ENCODE peak calls at places on chromosomes 6 and 20, in six cellular contexts. P is endothelial cell; L is iPS DF 6.9; T is non-pigmented ciliary epithelial cell; A is activated CD4-positive, alpha-beta T cell treated with anti-CD3 and anti-CD28 coated beads, Interleukin-2, amount 50 U/mL, for 1 hour; S is brain microvascular endothelial cell. V is an unnamed sample.

GRCh38 chr20:33826270-33826897 is 15.2 kb downstream of the CHMP4B start:
- DNase-seq in P (no peak), L (peak), T (no peak), A (no peak), S (no peak), V (peak)

GRCh38 chr20:61280217-61280980 is 28.3 kb downstream of the CDH4 start:
- DNase-seq in P (no peak), L (no peak), T (no peak), A (no peak), S (no peak), V (no peak)

GRCh38 chr6:1129141-1129540 is 182.8 kb upstream of the FOXQ1 start:
- DNase-seq in P (no peak), L (no peak), T (no peak), A (no peak), S (no peak), V (no peak)

GRCh38 chr6:84801250-84801649 is 36.9 kb upstream of the TBX18 start:
- DNase-seq in P (no peak), L (no peak), T (no peak), A (no peak), S (no peak), V (no peak)

GRCh38 chr6:142728910-142729481 is 216.0 kb downstream of the HIVEP2 start:
- DNase-seq in P (peak), L (no peak), T (peak), A (no peak), S (peak), V (no peak)

GRCh38 chr20:44627364-44628010 is 24.0 kb downstream of the ADA start:
- DNase-seq in P (no peak), L (no peak), T (no peak), A (no peak), S (no peak), V (no peak)

GRCh38 chr6:132087391-132087790 is 136.2 kb upstream of the CCN2 start:
- DNase-seq in P (no peak), L (no peak), T (no peak), A (no peak), S (no peak), V (no peak)

GRCh38 chr6:51398793-51399192 is 580.1 kb downstream of the TFAP2B start:
- DNase-seq in P (no peak), L (no peak), T (no peak), A (no peak), S (no peak), V (no peak)

GRCh38 chr6:147833607-147834006 is 325.1 kb downstream of the SAMD5 start:
- DNase-seq in P (no peak), L (no peak), T (no peak), A (no peak), S (no peak), V (no peak)

GRCh38 chr6:89475634-89476033 is 42.7 kb downstream of the ANKRD6 start:
- DNase-seq in P (no peak), L (no peak), T (no peak), A (no peak), S (peak), V (no peak)

GRCh38 chr20:54078296-54078695 is 7.9 kb upstream of the BCAS1 start:
- DNase-seq in P (peak), L (no peak), T (no peak), A (no peak), S (no peak), V (no peak)

GRCh38 chr6:127566119-127566518 is 10.9 kb upstream of the C6orf58 start:
- DNase-seq in P (no peak), L (no peak), T (no peak), A (no peak), S (no peak), V (no peak)

GRCh38 chr20:63490416-63490815 is 8.5 kb downstream of the EEF1A2 start:
- DNase-seq in P (no peak), L (no peak), T (no peak), A (no peak), S (no peak), V (no peak)

GRCh38 chr6:110039996-110040383 is 61.9 kb downstream of the GPR6 start:
- DNase-seq in P (peak), L (no peak), T (no peak), A (peak), S (peak), V (no peak)

GRCh38 chr20:37627060-37627766 is 66.6 kb upstream of the CTNNBL1 start:
- DNase-seq in P (peak), L (peak), T (peak), A (peak), S (peak), V (peak)

GRCh38 chr6:48135352-48136084 is 24.5 kb upstream of the PTCHD4 start:
- DNase-seq in P (no peak), L (no peak), T (no peak), A (no peak), S (peak), V (no peak)

GRCh38 chr6:126127662-126128061 is 141.3 kb downstream of the TRMT11 start:
- DNase-seq in P (no peak), L (no peak), T (no peak), A (no peak), S (no peak), V (no peak)

GRCh38 chr6:36826520-36827227 is 12.6 kb downstream of the CPNE5 start:
- DNase-seq in P (no peak), L (no peak), T (no peak), A (no peak), S (no peak), V (no peak)

V was measured in iPS DF 19.7.